ENCODE peak calls at places on chromosome 7, in six cellular contexts. One of them, this sample, is unnamed.

GRCh38 chr7:112649560-112649959 is 140.6 kb downstream of the TMEM168 start:
- DNase-seq in foreskin keratinocyte: no peak
- DNase-seq in GM06990: no peak
- DNase-seq in HFF-Myc: no peak
- DNase-seq in chondrocyte: no peak
- DNase-seq in adrenal gland: no peak
- DNase-seq in this sample: no peak

GRCh38 chr7:27159278-27160146 is 3.0 kb upstream of the HOXA7 start:
- DNase-seq in foreskin keratinocyte: peak
- DNase-seq in GM06990: no peak
- DNase-seq in HFF-Myc: no peak
- DNase-seq in chondrocyte: peak
- DNase-seq in adrenal gland: peak
- DNase-seq in this sample: peak

GRCh38 chr7:1592299-1592842 is 22.5 kb upstream of the PSMG3 start:
- DNase-seq in foreskin keratinocyte: no peak
- DNase-seq in GM06990: no peak
- DNase-seq in HFF-Myc: no peak
- DNase-seq in chondrocyte: no peak
- DNase-seq in adrenal gland: no peak
- DNase-seq in this sample: peak

GRCh38 chr7:98186452-98187137 is 24.6 kb upstream of the BHLHA15 start:
- DNase-seq in foreskin keratinocyte: no peak
- DNase-seq in GM06990: no peak
- DNase-seq in HFF-Myc: no peak
- DNase-seq in chondrocyte: no peak
- DNase-seq in adrenal gland: no peak
- DNase-seq in this sample: no peak

GRCh38 chr7:101216001-101216859 is 1.2 kb downstream of the PLOD3 start:
- DNase-seq in foreskin keratinocyte: no peak
- DNase-seq in GM06990: no peak
- DNase-seq in HFF-Myc: no peak
- DNase-seq in chondrocyte: no peak
- DNase-seq in adrenal gland: no peak
- DNase-seq in this sample: no peak

GRCh38 chr7:121395494-121395960 is 581 bp downstream of the FAM3C start:
- DNase-seq in foreskin keratinocyte: peak
- DNase-seq in GM06990: no peak
- DNase-seq in HFF-Myc: no peak
- DNase-seq in chondrocyte: no peak
- DNase-seq in adrenal gland: peak
- DNase-seq in this sample: no peak

GRCh38 chr7:55026867-55027490 is 8.2 kb downstream of the EGFR start:
- DNase-seq in foreskin keratinocyte: no peak
- DNase-seq in GM06990: no peak
- DNase-seq in HFF-Myc: no peak
- DNase-seq in chondrocyte: no peak
- DNase-seq in adrenal gland: no peak
- DNase-seq in this sample: no peak

GRCh38 chr7:85104432-85105205 is 82.2 kb downstream of the SEMA3D start:
- DNase-seq in foreskin keratinocyte: peak
- DNase-seq in GM06990: no peak
- DNase-seq in HFF-Myc: peak
- DNase-seq in chondrocyte: no peak
- DNase-seq in adrenal gland: no peak
- DNase-seq in this sample: no peak

GRCh38 chr7:45677311-45677900 is 103.2 kb downstream of the ADCY1 start:
- DNase-seq in foreskin keratinocyte: no peak
- DNase-seq in GM06990: no peak
- DNase-seq in HFF-Myc: no peak
- DNase-seq in chondrocyte: no peak
- DNase-seq in adrenal gland: no peak
- DNase-seq in this sample: no peak

GRCh38 chr7:2759736-2760097 is 71.7 kb downstream of the AMZ1 start:
- DNase-seq in foreskin keratinocyte: no peak
- DNase-seq in GM06990: no peak
- DNase-seq in HFF-Myc: no peak
- DNase-seq in chondrocyte: no peak
- DNase-seq in adrenal gland: peak
- DNase-seq in this sample: no peak

GRCh38 chr7:129968592-129969383 is 16.0 kb upstream of the UBE2H start:
- DNase-seq in foreskin keratinocyte: no peak
- DNase-seq in GM06990: no peak
- DNase-seq in HFF-Myc: no peak
- DNase-seq in chondrocyte: no peak
- DNase-seq in adrenal gland: no peak
- DNase-seq in this sample: no peak

GRCh38 chr7:45973725-45974532 is 52.9 kb upstream of the IGFBP3 start:
- DNase-seq in foreskin keratinocyte: no peak
- DNase-seq in GM06990: no peak
- DNase-seq in HFF-Myc: no peak
- DNase-seq in chondrocyte: no peak
- DNase-seq in adrenal gland: no peak
- DNase-seq in this sample: no peak

GRCh38 chr7:51224811-51225581 is 91.6 kb downstream of the COBL start:
- DNase-seq in foreskin keratinocyte: peak
- DNase-seq in GM06990: no peak
- DNase-seq in HFF-Myc: no peak
- DNase-seq in chondrocyte: no peak
- DNase-seq in adrenal gland: no peak
- DNase-seq in this sample: peak

GRCh38 chr7:158738841-158739240 is 34.2 kb upstream of the NCAPG2 start:
- DNase-seq in foreskin keratinocyte: no peak
- DNase-seq in GM06990: no peak
- DNase-seq in HFF-Myc: no peak
- DNase-seq in chondrocyte: no peak
- DNase-seq in adrenal gland: no peak
- DNase-seq in this sample: no peak

GRCh38 chr7:22587322-22587721 is 87.3 kb upstream of the STEAP1B start:
- DNase-seq in foreskin keratinocyte: no peak
- DNase-seq in GM06990: peak
- DNase-seq in HFF-Myc: no peak
- DNase-seq in chondrocyte: no peak
- DNase-seq in adrenal gland: no peak
- DNase-seq in this sample: no peak

GRCh38 chr7:34928052-34928451 is 109.2 kb downstream of the DPY19L1 start:
- DNase-seq in foreskin keratinocyte: peak
- DNase-seq in GM06990: no peak
- DNase-seq in HFF-Myc: no peak
- DNase-seq in chondrocyte: no peak
- DNase-seq in adrenal gland: no peak
- DNase-seq in this sample: peak

GRCh38 chr7:4725014-4725951 is 43.2 kb downstream of the FOXK1 start:
- DNase-seq in foreskin keratinocyte: no peak
- DNase-seq in GM06990: peak
- DNase-seq in HFF-Myc: no peak
- DNase-seq in chondrocyte: no peak
- DNase-seq in adrenal gland: peak
- DNase-seq in this sample: peak

GRCh38 chr7:131829911-131830310 is 273.5 kb upstream of the PODXL start:
- DNase-seq in foreskin keratinocyte: no peak
- DNase-seq in GM06990: no peak
- DNase-seq in HFF-Myc: no peak
- DNase-seq in chondrocyte: no peak
- DNase-seq in adrenal gland: no peak
- DNase-seq in this sample: no peak

GRCh38 chr7:106110238-106110560 is 1.9 kb downstream of the SYPL1 start:
- DNase-seq in foreskin keratinocyte: peak
- DNase-seq in GM06990: no peak
- DNase-seq in HFF-Myc: no peak
- DNase-seq in chondrocyte: no peak
- DNase-seq in adrenal gland: no peak
- DNase-seq in this sample: no peak

GRCh38 chr7:16967174-16967868 is 85.5 kb upstream of the AGR3 start:
- DNase-seq in foreskin keratinocyte: no peak
- DNase-seq in GM06990: no peak
- DNase-seq in HFF-Myc: no peak
- DNase-seq in chondrocyte: no peak
- DNase-seq in adrenal gland: no peak
- DNase-seq in this sample: no peak

GRCh38 chr7:136114966-136115762 is 138.0 kb upstream of the MTPN start:
- DNase-seq in foreskin keratinocyte: no peak
- DNase-seq in GM06990: peak
- DNase-seq in HFF-Myc: no peak
- DNase-seq in chondrocyte: no peak
- DNase-seq in adrenal gland: peak
- DNase-seq in this sample: peak

GRCh38 chr7:23373151-23374004 is 74.2 kb downstream of the MALSU1 start:
- DNase-seq in foreskin keratinocyte: peak
- DNase-seq in GM06990: peak
- DNase-seq in HFF-Myc: peak
- DNase-seq in chondrocyte: no peak
- DNase-seq in adrenal gland: no peak
- DNase-seq in this sample: no peak

GRCh38 chr7:105487559-105488218 is 34.4 kb downstream of the PUS7 start:
- DNase-seq in foreskin keratinocyte: peak
- DNase-seq in GM06990: no peak
- DNase-seq in HFF-Myc: peak
- DNase-seq in chondrocyte: no peak
- DNase-seq in adrenal gland: no peak
- DNase-seq in this sample: no peak

GRCh38 chr7:1056006-1056784 is 11.8 kb downstream of the GPR146 start:
- DNase-seq in foreskin keratinocyte: no peak
- DNase-seq in GM06990: no peak
- DNase-seq in HFF-Myc: no peak
- DNase-seq in chondrocyte: peak
- DNase-seq in adrenal gland: no peak
- DNase-seq in this sample: peak

GRCh38 chr7:137930616-137931015 is 71.3 kb downstream of the CREB3L2 start:
- DNase-seq in foreskin keratinocyte: peak
- DNase-seq in GM06990: no peak
- DNase-seq in HFF-Myc: no peak
- DNase-seq in chondrocyte: no peak
- DNase-seq in adrenal gland: no peak
- DNase-seq in this sample: no peak

GRCh38 chr7:148975896-148976295 is 52.4 kb downstream of the PDIA4 start:
- DNase-seq in foreskin keratinocyte: no peak
- DNase-seq in GM06990: no peak
- DNase-seq in HFF-Myc: no peak
- DNase-seq in chondrocyte: peak
- DNase-seq in adrenal gland: no peak
- DNase-seq in this sample: no peak

GRCh38 chr7:28761485-28761884 is 196.6 kb downstream of the TRIL start:
- DNase-seq in foreskin keratinocyte: no peak
- DNase-seq in GM06990: no peak
- DNase-seq in HFF-Myc: no peak
- DNase-seq in chondrocyte: no peak
- DNase-seq in adrenal gland: no peak
- DNase-seq in this sample: no peak

GRCh38 chr7:159010951-159011820 is 133.5 kb downstream of the VIPR2 start:
- DNase-seq in foreskin keratinocyte: no peak
- DNase-seq in GM06990: no peak
- DNase-seq in HFF-Myc: no peak
- DNase-seq in chondrocyte: peak
- DNase-seq in adrenal gland: no peak
- DNase-seq in this sample: no peak

DNA sequence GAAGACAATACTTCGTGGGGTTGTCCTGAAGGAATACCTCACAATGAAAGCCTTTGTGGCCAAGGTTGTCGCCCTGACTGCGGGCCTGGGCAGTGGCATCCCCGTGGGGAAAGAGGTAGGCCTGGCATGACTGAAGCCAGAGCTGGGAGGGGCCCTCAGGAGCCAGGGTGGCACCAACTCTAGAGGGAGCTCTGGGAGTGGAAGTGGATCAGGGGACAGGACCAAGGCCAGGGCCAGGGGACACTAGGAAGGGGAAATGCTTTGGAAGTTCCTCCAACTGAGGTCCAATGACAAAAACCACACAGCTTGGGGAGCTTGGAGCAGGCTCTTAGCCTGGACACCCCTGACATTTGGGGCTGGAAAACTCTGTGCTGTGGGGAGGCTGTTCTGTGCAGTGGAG is 5.8 kb downstream of the CLCN1 start:
- DNase-seq in foreskin keratinocyte: no peak
- DNase-seq in GM06990: no peak
- DNase-seq in HFF-Myc: no peak
- DNase-seq in chondrocyte: no peak
- DNase-seq in adrenal gland: peak
- DNase-seq in this sample: peak
- TF ChIP-seq CTCF in foreskin keratinocyte: peak
- TF ChIP-seq CTCF in GM06990: peak
- TF ChIP-seq CTCF in HFF-Myc: no peak
- TF ChIP-seq CTCF in chondrocyte: peak
- TF ChIP-seq CTCF in adrenal gland: no peak
- TF ChIP-seq CTCF in this sample: no peak

GRCh38 chr7:134197342-134197741 is 70.2 kb downstream of the LRGUK start:
- DNase-seq in foreskin keratinocyte: no peak
- DNase-seq in GM06990: no peak
- DNase-seq in HFF-Myc: no peak
- DNase-seq in chondrocyte: no peak
- DNase-seq in adrenal gland: no peak
- DNase-seq in this sample: no peak
- TF ChIP-seq CTCF in foreskin keratinocyte: peak
- TF ChIP-seq CTCF in GM06990: no peak
- TF ChIP-seq CTCF in HFF-Myc: no peak
- TF ChIP-seq CTCF in chondrocyte: no peak
- TF ChIP-seq CTCF in adrenal gland: no peak
- TF ChIP-seq CTCF in this sample: no peak

DNA sequence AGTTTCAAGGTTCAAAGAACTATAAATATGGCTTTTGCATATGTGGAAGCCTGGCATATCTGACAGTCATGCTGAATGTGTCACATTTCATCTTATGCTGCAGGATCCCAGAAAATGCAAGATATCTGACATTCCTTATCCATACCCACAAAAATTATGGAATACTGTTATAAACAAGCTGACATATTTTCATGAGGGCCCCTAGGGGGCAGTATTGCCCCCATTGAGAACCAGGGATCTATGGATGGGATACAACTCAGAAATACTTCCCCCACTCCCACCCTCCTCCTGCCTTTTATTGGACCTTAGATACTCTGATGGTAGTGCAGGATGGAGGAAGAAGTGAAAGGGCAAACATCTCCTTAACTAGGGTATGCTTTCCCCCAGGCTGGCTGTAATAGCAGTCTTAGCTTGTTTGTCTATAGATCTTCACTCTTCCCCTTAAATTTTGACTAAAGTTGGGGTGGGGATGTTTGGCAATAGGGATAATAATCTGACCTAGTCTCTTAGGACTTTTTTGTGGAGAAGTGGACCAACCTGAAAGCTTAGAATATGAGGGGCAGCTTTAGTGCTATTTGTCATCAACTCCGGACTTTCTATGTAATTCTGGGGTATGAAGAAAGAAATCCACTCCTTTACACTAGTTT is 3.5 kb upstream of the GNGT1 start:
- DNase-seq in foreskin keratinocyte: no peak
- DNase-seq in GM06990: no peak
- DNase-seq in HFF-Myc: no peak
- DNase-seq in chondrocyte: no peak
- DNase-seq in adrenal gland: no peak
- DNase-seq in this sample: no peak
- TF ChIP-seq CTCF in foreskin keratinocyte: peak
- TF ChIP-seq CTCF in GM06990: peak
- TF ChIP-seq CTCF in HFF-Myc: peak
- TF ChIP-seq CTCF in chondrocyte: peak
- TF ChIP-seq CTCF in adrenal gland: peak
- TF ChIP-seq CTCF in this sample: peak

DNA sequence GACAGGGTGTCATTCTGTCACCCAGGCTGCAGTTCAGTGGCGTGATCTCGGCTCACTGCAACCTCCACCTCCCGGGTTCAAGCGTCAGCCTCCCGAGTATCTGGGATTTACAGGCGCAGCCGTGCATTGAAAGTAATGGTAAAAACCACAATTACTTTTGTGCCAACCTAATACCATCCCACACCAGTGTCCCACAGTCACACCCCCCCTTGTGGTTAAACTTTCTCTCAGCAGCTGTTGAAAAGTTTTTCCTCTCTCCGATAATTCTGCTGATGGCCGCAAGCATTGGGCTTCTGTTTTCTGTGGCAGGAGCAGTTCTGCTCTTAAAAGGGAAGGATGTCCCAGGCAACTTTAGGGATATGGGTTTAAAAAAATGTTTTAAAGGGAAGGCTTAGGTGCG is 6.6 kb upstream of the LAT2 start:
- DNase-seq in foreskin keratinocyte: no peak
- DNase-seq in GM06990: no peak
- DNase-seq in HFF-Myc: no peak
- DNase-seq in chondrocyte: peak
- DNase-seq in adrenal gland: no peak
- DNase-seq in this sample: no peak
- TF ChIP-seq CTCF in foreskin keratinocyte: peak
- TF ChIP-seq CTCF in GM06990: peak
- TF ChIP-seq CTCF in HFF-Myc: peak
- TF ChIP-seq CTCF in chondrocyte: peak
- TF ChIP-seq CTCF in adrenal gland: peak
- TF ChIP-seq CTCF in this sample: no peak

This sample was measured in left lung.